ENCODE peak calls at places on chromosomes 12 and 14, in four cellular contexts. A is GM12878, G is WTC11, L is K562. C is an unnamed sample.

GRCh38 chr14:93073833-93074769 is 41.6 kb downstream of the ITPK1 start:
- DNase-seq in G (no peak), A (no peak), L (no peak), C (peak; percentile 62)

GRCh38 chr12:15534870-15535269 is 212.6 kb downstream of the PTPRO start:
- DNase-seq in L (no peak), G (no peak), A (no peak), C (no peak)

GRCh38 chr12:89016970-89017778 is 335.1 kb downstream of the DUSP6 start:
- DNase-seq in A (no peak), G (peak; percentile 11), L (peak; percentile 15), C (peak; percentile 44)

GRCh38 chr12:104720346-104721064 is 237.6 kb downstream of the SLC41A2 start:
- DNase-seq in G (no peak), L (no peak), A (no peak), C (no peak)

GRCh38 chr12:103279444-103279843 is 216.3 kb downstream of the C12orf42 start:
- DNase-seq in L (no peak), A (peak; percentile 93), G (no peak), C (no peak)

GRCh38 chr14:82725188-82725587 is 1191.5 kb upstream of the SEL1L start:
- DNase-seq in L (no peak), G (no peak), A (no peak), C (no peak)

GRCh38 chr12:7058850-7059249 is 1.7 kb upstream of the C1S start:
- DNase-seq in A (no peak), G (no peak), L (no peak), C (no peak)

GRCh38 chr12:70251226-70251625 is 8.0 kb downstream of the CNOT2 start:
- DNase-seq in L (peak; percentile 17), G (no peak), A (no peak), C (no peak)

GRCh38 chr12:17642340-17642650 is 447.7 kb downstream of the RERGL start:
- DNase-seq in A (no peak), G (no peak), L (no peak), C (no peak)

GRCh38 chr12:10801727-10802126 is 700 bp downstream of the TAS2R7 start:
- DNase-seq in G (no peak), L (no peak), A (no peak), C (no peak)

GRCh38 chr14:67396381-67396965 is 15.5 kb downstream of the PLEK2 start:
- DNase-seq in L (no peak), A (no peak), G (no peak), C (no peak)

GRCh38 chr12:389138-390096 is at the start of gene KDM5A:
- DNase-seq in L (peak; percentile 85), G (peak; percentile 83), A (peak; percentile 73), C (peak; percentile 86)

GRCh38 chr12:78865297-78865955 is 852 bp downstream of the SYT1 start:
- DNase-seq in L (no peak), A (no peak), G (no peak), C (no peak)

GRCh38 chr14:58243790-58244555 is 670 bp upstream of the PSMA3 start:
- DNase-seq in G (no peak), L (peak; percentile 33), A (no peak), C (peak; percentile 54)

GRCh38 chr14:24279301-24280186 is 8.1 kb upstream of the RABGGTA start:
- DNase-seq in A (peak; percentile 64), G (no peak), L (no peak), C (no peak)

GRCh38 chr14:46661728-46662127 is 10.1 kb upstream of the RPL10L start:
- DNase-seq in L (no peak), A (no peak), G (peak; percentile 23), C (no peak)

GRCh38 chr12:114638790-114639435 is 45.1 kb downstream of the TBX3 start:
- DNase-seq in A (no peak), L (no peak), G (peak; percentile 65), C (peak; percentile 35)

GRCh38 chr12:100900808-100901207 is 106.2 kb downstream of the ANO4 start:
- DNase-seq in A (no peak), L (no peak), G (no peak), C (no peak)

GRCh38 chr12:25771062-25771461 is 187.4 kb upstream of the RASSF8 start:
- DNase-seq in G (no peak), A (peak; percentile 19), L (no peak), C (no peak)

GRCh38 chr12:26136688-26137087 is 11.9 kb upstream of the BHLHE41 start:
- DNase-seq in G (no peak), A (no peak), L (no peak), C (no peak)

GRCh38 chr12:107277850-107278249 is 184.5 kb upstream of the CRY1 start:
- DNase-seq in A (no peak), G (no peak), L (no peak), C (no peak)

GRCh38 chr14:28661171-28661772 is 105.3 kb upstream of the FOXG1 start:
- DNase-seq in L (no peak), G (no peak), A (no peak), C (peak; percentile 16)

GRCh38 chr12:25438638-25439037 is 114.4 kb downstream of the LMNTD1 start:
- DNase-seq in G (no peak), L (no peak), A (no peak), C (no peak)

GRCh38 chr12:93823616-93824410 is 146.6 kb downstream of the CRADD start:
- DNase-seq in L (no peak), G (no peak), A (no peak), C (no peak)

GRCh38 chr14:104864267-104865068 is 600 bp upstream of the CEP170B start:
- DNase-seq in L (no peak), G (peak; percentile 91), A (no peak), C (peak; percentile 85)

GRCh38 chr12:58803893-58804292 is 116.4 kb downstream of the LRIG3 start:
- DNase-seq in L (no peak), A (no peak), G (no peak), C (no peak)

GRCh38 chr14:58426819-58427288 is 477 bp downstream of the TIMM9 start:
- DNase-seq in A (no peak), L (peak; percentile 55), G (peak; percentile 61), C (peak; percentile 56)

GRCh38 chr14:104707629-104708595 is 16.1 kb upstream of the ADSS1 start:
- DNase-seq in G (no peak), L (no peak), A (no peak), C (no peak)

GRCh38 chr12:11894890-11895289 is 175.8 kb upstream of the BCL2L14 start:
- DNase-seq in L (no peak), G (no peak), A (peak; percentile 31), C (no peak)

GRCh38 chr14:61562321-61563161 is 132.8 kb upstream of the HIF1A start:
- DNase-seq in A (no peak), L (peak; percentile 74), G (no peak), C (peak; percentile 90)

GRCh38 chr12:51475543-51475942 is 50.9 kb downstream of the SLC4A8 start:
- DNase-seq in G (no peak), A (no peak), L (no peak), C (no peak)

GRCh38 chr12:89919241-89919906 is 210.7 kb upstream of the ATP2B1 start:
- DNase-seq in L (no peak), A (no peak), G (no peak), C (no peak)

GRCh38 chr14:82710257-82710841 is 1176.7 kb upstream of the SEL1L start:
- DNase-seq in A (peak; percentile 8), L (peak; percentile 25), G (peak; percentile 83), C (peak; percentile 26)

GRCh38 chr12:26281320-26281719 is 85.9 kb downstream of the SSPN start:
- DNase-seq in L (no peak), A (no peak), G (no peak), C (no peak)

GRCh38 chr14:79576434-79576833 is 634.9 kb downstream of the DIO2 start:
- DNase-seq in L (no peak), A (no peak), G (no peak), C (no peak)

GRCh38 chr14:20624495-20625070 is 16.9 kb downstream of the OR6S1 start:
- DNase-seq in A (no peak), G (peak; percentile 76), L (peak; percentile 51), C (no peak)
- TF ChIP-seq ETV6 in A (no peak), G (no peak), L (no peak), C (no peak)

GRCh38 chr12:46553266-46553665 is 180.7 kb upstream of the SLC38A2 start:
- DNase-seq in G (no peak), A (no peak), L (no peak), C (peak; percentile 12)
- TF ChIP-seq ETV6 in G (no peak), A (no peak), L (no peak), C (no peak)

GRCh38 chr12:54409267-54409666 is 9.8 kb downstream of the ITGA5 start:
- DNase-seq in G (no peak), L (no peak), A (no peak), C (no peak)
- TF ChIP-seq ETV6 in G (no peak), L (no peak), A (no peak), C (no peak)

GRCh38 chr14:100246136-100246535 is 7.2 kb downstream of the YY1 start:
- DNase-seq in G (no peak), L (no peak), A (no peak), C (no peak)
- TF ChIP-seq ETV6 in G (no peak), L (no peak), A (no peak), C (no peak)

DNA sequence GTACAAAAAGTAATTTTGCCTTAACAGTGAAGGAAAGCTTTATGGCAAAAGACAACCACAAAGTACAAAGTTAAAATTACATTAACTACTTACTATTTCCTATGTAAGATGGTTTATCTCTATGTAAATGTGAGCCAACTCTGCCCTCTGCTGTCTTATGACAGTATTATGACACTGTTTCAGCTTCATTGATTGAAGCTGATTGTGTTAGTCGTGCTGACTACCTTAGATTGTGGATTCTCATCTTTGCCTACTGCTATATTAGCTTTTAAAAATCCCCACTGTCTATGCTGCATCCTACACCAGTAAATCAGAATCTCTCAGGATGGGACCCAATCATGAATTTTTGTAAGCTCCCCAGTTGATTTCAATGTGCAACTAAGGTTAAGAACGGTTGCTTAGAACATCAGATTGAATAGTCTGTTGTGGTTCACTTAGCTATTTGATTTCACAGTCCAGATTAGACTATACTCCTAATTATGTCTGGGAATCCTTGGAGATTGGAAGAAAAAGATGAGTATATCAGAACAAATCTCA is 12.2 kb upstream of the SPTB start:
- DNase-seq in A (peak; percentile 36), L (peak; percentile 30), G (no peak), C (peak; percentile 56)
- TF ChIP-seq ETV6 in A (no peak), L (no peak), G (no peak), C (no peak)

GRCh38 chr12:39122562-39123204 is 217.3 kb upstream of the CPNE8 start:
- DNase-seq in L (no peak), A (no peak), G (peak; percentile 69), C (no peak)

GRCh38 chr12:39112064-39112463 is 206.7 kb upstream of the CPNE8 start:
- DNase-seq in L (no peak), G (no peak), A (no peak), C (no peak)

DNA sequence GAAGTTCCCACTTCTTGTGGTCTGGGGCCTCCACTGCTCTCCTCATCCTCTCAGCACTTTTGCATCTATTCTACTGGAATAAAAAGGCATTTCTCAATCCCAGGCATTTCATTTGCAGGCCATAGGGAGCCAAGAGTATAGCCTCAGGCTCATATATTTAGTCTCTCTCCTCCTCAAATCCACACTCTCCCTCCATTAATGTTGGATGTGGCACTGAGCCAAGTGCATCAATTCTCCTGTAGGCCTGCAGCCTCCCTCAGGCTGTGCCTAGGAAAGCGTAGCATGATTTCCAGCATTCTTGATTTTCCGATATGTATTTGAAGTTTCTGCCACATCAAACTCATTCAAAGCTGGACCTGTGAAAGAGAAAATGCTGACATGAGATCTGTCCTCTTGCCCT is 211.5 kb upstream of the CPNE8 start:
- DNase-seq in G (no peak), L (no peak), A (no peak), C (no peak)
- TF ChIP-seq ETV6 in G (no peak), L (no peak), A (no peak), C (no peak)